ENCODE peak calls at places on chromosome 16, in six cellular contexts. A, D, B, F, H and J are unnamed samples.

GRCh38 chr16:54165174-54165911 is 121.2 kb downstream of the IRX3 start:
- DNase-seq in A (no peak), D (no peak), F (no peak), B (no peak), H (no peak), J (no peak)

GRCh38 chr16:57265850-57266530 is 18.5 kb downstream of the PLLP start:
- DNase-seq in H (no peak), D (no peak), B (no peak), A (no peak), F (no peak), J (no peak)

GRCh38 chr16:11637320-11637719 is 30.9 kb upstream of the SNN start:
- DNase-seq in B (no peak), A (no peak), D (no peak), H (no peak), F (peak; percentile 23), J (no peak)

GRCh38 chr16:85265161-85265784 is 153.0 kb upstream of the CIBAR2 start:
- DNase-seq in F (no peak), D (no peak), H (no peak), B (no peak), A (no peak), J (no peak)

GRCh38 chr16:51719376-51719775 is 568.3 kb upstream of the SALL1 start:
- DNase-seq in F (no peak), D (no peak), B (no peak), A (no peak), H (no peak), J (no peak)

GRCh38 chr16:84040823-84041391 is 1.7 kb downstream of the SLC38A8 start:
- DNase-seq in H (no peak), F (peak; percentile 49), D (no peak), A (peak; percentile 49), B (no peak), J (peak; percentile 28)

GRCh38 chr16:58377932-58378331 is 14.3 kb upstream of the GINS3 start:
- DNase-seq in B (no peak), F (no peak), H (no peak), A (peak; percentile 71), D (no peak), J (no peak)

GRCh38 chr16:65576631-65577030 is 454.8 kb upstream of the CDH11 start:
- DNase-seq in D (no peak), F (no peak), H (peak; percentile 3), A (no peak), B (no peak), J (no peak)

GRCh38 chr16:20928774-20929411 is 28.3 kb downstream of the LYRM1 start:
- DNase-seq in H (no peak), A (no peak), D (no peak), B (no peak), F (peak; percentile 37), J (no peak)

GRCh38 chr16:4962716-4963115 is 4.6 kb downstream of the SEC14L5 start:
- DNase-seq in A (no peak), H (no peak), B (no peak), F (no peak), D (no peak), J (no peak)

GRCh38 chr16:8665529-8665928 is 8.9 kb upstream of the ABAT start:
- DNase-seq in A (no peak), F (no peak), H (no peak), D (no peak), B (no peak), J (no peak)

GRCh38 chr16:58393138-58393504 is 850 bp downstream of the GINS3 start:
- DNase-seq in D (no peak), B (peak; percentile 22), F (no peak), A (peak; percentile 10), H (peak; percentile 27), J (no peak)

GRCh38 chr16:84817206-84817605 is 2.6 kb upstream of the CRISPLD2 start:
- DNase-seq in B (no peak), D (no peak), H (no peak), A (no peak), F (no peak), J (no peak)

GRCh38 chr16:76265434-76266045 is 11.7 kb upstream of the CNTNAP4 start:
- DNase-seq in H (peak; percentile 48), D (peak; percentile 13), B (peak; percentile 49), A (no peak), F (peak; percentile 30), J (no peak)

DNA sequence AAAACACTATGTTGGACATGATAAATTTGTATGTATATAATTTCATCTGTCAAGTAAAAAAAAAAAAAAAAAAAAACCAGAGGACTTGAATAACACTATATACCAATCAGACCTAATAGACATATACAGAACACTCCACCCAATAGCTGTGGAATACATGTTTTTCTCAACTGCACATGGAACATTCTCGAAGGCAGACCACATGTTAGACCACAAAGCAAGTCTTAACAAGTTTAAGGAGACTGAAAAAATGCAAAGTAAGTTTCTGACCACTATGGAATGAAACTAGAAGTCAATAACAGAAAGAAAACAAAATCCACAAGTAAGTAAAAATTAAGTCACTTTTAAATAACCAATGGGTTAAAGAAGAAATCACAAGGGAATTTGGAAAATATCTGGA is 8.4 kb upstream of the CNTNAP4 start:
- DNase-seq in D (no peak), H (no peak), B (no peak), F (no peak), A (no peak), J (no peak)
- H3K4me3 ChIP-seq in D (no peak overlapping the region), H (no peak overlapping the region), B (no peak overlapping the region), F (no peak overlapping the region), A (no peak overlapping the region), J (no peak overlapping the region)

DNA sequence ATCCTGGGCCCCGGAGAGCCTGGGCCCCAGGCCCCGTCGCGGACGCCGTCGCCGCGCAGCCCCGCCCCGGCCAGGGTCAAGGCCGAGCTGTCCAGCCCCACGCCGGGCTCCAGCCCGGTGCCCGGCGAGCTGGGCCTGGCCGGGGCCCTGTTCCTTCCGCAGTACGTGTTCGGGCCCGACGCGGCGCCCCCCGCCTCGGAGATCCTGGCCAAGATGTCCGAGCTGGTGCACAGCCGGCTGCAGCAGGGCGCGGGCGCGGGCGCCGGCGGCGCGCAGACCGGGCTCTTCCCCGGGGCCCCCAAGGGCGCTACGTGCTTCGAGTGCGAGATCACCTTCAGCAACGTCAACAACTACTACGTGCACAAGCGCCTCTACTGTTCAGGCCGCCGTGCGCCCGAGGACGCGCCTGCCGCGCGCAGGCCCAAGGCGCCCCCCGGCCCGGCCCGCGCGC is 36.8 kb upstream of the ZC3H18 start:
- DNase-seq in A (no peak), D (no peak), B (peak; percentile 32), H (no peak), F (peak; percentile 50), J (peak; percentile 22)
- H3K4me3 ChIP-seq in A (no peak overlapping the region), D (no peak overlapping the region), B (peak overlapping the region; percentile 65), H (no peak overlapping the region), F (no peak overlapping the region), J (peak overlapping the region; percentile 34)

GRCh38 chr16:30353438-30354129 is 1.5 kb downstream of the CD2BP2 start:
- DNase-seq in A (no peak), F (no peak), B (no peak), H (no peak), D (no peak), J (no peak)
- H3K4me3 ChIP-seq in A (peak overlapping the region; percentile 97), F (peak overlapping the region; percentile 96), B (no peak overlapping the region), H (peak overlapping the region; percentile 98), D (peak overlapping the region; percentile 88), J (peak overlapping the region; percentile 82)

DNA sequence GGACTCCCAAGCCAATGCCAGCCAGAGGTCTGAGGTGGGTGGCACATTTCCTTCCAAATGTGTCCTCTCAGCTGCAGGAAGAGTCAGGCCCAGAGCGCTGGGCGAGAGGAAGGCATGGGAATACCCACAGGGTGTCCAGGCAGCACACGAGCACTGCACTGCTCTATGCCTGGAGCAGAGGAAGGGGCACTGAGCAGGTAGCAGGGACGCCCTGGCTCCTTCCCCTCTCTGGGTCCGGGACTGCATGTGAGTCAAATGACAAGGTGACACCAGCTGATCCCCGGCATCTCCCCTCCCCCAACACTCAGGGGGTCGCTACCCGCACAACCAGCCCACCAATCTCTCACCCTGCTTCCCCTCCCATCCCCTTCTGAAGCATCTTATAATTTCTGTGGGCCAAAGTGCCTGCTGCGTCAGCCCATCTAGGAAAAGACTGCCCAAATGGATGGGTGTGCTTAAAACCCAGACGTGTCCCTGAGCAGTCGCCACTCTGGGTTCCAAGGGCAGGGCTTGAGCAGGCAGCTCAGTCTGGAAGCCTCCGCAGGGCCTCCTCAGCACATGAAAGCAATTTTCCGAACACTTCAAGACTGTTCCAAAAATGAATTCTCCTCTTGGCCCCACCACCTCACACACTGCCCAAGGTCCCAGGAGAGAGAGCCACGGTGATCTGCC is 12.0 kb upstream of the BCAR1 start:
- DNase-seq in A (no peak), B (peak; percentile 19), F (no peak), H (no peak), D (no peak), J (no peak)
- H3K4me3 ChIP-seq in A (peak overlapping the region; percentile 91), B (no peak overlapping the region), F (peak overlapping the region; percentile 91), H (no peak overlapping the region), D (no peak overlapping the region), J (peak overlapping the region; percentile 98)

DNA sequence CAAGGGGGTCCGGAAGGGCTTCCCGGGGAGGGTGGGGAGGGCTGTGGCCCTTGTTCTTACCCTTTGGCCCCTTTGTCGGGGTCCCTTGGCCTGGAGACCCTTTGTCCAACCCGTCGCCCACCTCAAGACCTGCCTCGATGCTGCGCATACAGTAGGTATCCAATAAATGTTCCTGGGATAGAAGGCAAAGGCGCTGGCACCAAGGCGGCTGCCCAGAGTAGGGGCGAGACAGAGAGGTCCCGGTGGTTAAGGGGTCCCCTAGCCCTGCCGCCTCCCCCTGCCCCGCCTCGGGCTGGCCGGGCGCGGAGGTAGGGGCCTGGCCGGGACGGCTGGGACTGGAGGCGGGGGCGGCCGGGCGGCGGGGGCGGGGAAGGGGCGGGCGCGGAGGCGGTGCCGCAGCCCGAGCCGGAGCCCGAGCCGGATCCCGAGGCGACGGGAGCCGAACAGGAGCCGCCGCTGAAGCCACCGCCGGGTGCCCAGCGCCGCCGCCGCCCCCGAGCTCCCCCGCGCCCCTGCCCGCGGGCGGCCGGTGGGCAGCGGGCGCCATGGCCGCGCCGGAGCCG is at the start of gene NHERF2:
- DNase-seq in D (peak; percentile 27), F (no peak), B (peak; percentile 40), A (no peak), H (no peak), J (no peak)
- H3K4me3 ChIP-seq in D (no peak within 1 kb of the TSS), F (peak within 1 kb of the TSS; percentile 71), B (peak within 1 kb of the TSS; percentile 76), A (peak within 1 kb of the TSS; percentile 54), H (no peak within 1 kb of the TSS), J (peak within 1 kb of the TSS; percentile 63)

DNA sequence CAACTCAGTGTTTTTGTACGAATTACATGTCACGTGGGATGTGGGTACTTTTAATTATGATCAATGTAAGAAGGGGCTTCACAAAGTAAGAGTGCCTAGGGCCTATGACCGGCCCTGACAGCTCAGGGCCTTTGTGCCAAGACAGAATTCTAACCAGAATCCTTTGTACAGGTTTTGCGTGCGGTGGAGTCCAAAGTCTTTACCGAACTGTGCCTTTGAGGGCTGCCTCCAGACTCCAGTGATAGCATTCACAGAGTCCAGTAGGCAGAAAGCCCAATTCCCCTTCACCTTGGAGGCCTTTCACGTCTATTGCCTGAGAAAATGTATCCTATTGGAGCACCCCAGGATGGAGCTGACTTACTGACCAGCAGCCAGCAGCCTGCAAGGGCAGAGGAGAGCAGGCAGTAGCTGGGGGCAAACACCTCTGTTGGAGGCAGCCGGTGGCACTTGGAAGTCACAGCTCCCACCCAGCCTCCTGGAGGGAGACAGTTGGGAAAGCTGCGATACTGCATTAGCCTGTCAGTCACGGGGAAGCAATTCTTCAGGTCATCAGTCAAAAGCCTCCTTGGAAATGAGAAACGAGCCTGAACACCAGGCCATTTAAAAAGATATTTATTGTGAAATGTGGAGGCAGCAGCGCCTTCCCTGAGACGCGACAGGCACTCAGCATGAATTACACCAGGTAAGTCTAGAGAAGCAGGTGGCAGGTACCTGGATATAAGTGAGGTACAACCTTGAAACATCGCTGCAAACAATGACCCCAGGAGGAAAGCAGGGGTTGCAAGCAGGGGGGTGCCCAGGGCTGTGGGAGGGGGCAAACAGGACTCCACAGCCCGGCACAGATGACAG is 98.1 kb upstream of the CDYL2 start:
- DNase-seq in B (no peak), F (no peak), H (no peak), A (no peak), D (no peak), J (no peak)
- H3K4me3 ChIP-seq in B (no peak overlapping the region), F (no peak overlapping the region), H (no peak overlapping the region), A (no peak overlapping the region), D (no peak overlapping the region), J (no peak overlapping the region)